ENCODE peak calls at places on chromosomes 7 and 10, in eight cellular contexts. H, I, P, A, B, U, X and C are unnamed samples. For H3K27me3 and H3K36me3, the result is how much of the 10 kb centered on the place peaks cover.

GRCh38 chr10:24374134-24374915 is 165.4 kb downstream of the KIAA1217 start:
- DNase-seq in H (no peak), I (no peak), P (no peak), A (no peak), B (peak), U (no peak), X (no peak), C (peak)

GRCh38 chr7:148940702-148941597 is 56.9 kb upstream of the EZH2 start:
- DNase-seq in H (peak), I (no peak), P (peak), A (peak), B (peak), U (peak), X (peak), C (peak)

GRCh38 chr7:75688200-75689136 is 50.3 kb downstream of the HIP1 start:
- DNase-seq in H (no peak), I (no peak), P (no peak), A (peak), B (no peak), U (no peak), X (no peak), C (no peak)

GRCh38 chr10:22615819-22616499 is 98.4 kb downstream of the PIP4K2A start:
- DNase-seq in H (no peak), I (no peak), P (peak), A (peak), B (no peak), U (peak), X (no peak), C (no peak)

GRCh38 chr10:4470231-4470840 is 355.7 kb upstream of the AKR1E2 start:
- DNase-seq in H (no peak), I (no peak), P (no peak), A (no peak), B (peak), U (no peak), X (peak), C (peak)

GRCh38 chr7:26189000-26189539 is 11.5 kb downstream of the HNRNPA2B1 start:
- DNase-seq in H (no peak), I (no peak), P (no peak), A (no peak), B (no peak), U (no peak), X (no peak), C (no peak)

GRCh38 chr7:23216021-23216420 is 30.6 kb upstream of the GPNMB start:
- DNase-seq in H (no peak), I (no peak), P (no peak), A (peak), B (no peak), U (peak), X (no peak), C (no peak)

GRCh38 chr7:92691578-92691977 is 101.4 kb upstream of the FAM133B start:
- DNase-seq in H (no peak), I (peak), P (no peak), A (no peak), B (peak), U (no peak), X (no peak), C (peak)

GRCh38 chr7:152551304-152552036 is 115.7 kb upstream of the KMT2C start:
- DNase-seq in H (no peak), I (no peak), P (no peak), A (no peak), B (no peak), U (no peak), X (no peak), C (no peak)

GRCh38 chr10:113523071-113523470 is 29.8 kb upstream of the HABP2 start:
- DNase-seq in H (no peak), I (no peak), P (peak), A (no peak), B (no peak), U (no peak), X (no peak), C (no peak)

GRCh38 chr10:78502208-78502943 is 468.7 kb downstream of the RPS24 start:
- DNase-seq in H (no peak), I (no peak), P (no peak), A (no peak), B (peak), U (no peak), X (no peak), C (no peak)

GRCh38 chr10:11515596-11516418 is 95.6 kb downstream of the USP6NL start:
- DNase-seq in H (no peak), I (peak), P (no peak), A (no peak), B (peak), U (no peak), X (no peak), C (peak)

GRCh38 chr7:44318296-44318695 is 7.1 kb downstream of the CAMK2B start:
- DNase-seq in H (no peak), I (no peak), P (no peak), A (peak), B (no peak), U (no peak), X (no peak), C (no peak)

GRCh38 chr10:97687785-97688781 is 1.0 kb upstream of the AVPI1 start:
- DNase-seq in H (no peak), I (no peak), P (no peak), A (no peak), B (peak), U (no peak), X (peak), C (peak)

GRCh38 chr10:121687094-121687850 is 89.0 kb upstream of the FGFR2 start:
- DNase-seq in H (no peak), I (no peak), P (no peak), A (no peak), B (no peak), U (no peak), X (no peak), C (no peak)

GRCh38 chr10:132805599-132805998 is 19.7 kb upstream of the NKX6-2 start:
- DNase-seq in H (no peak), I (no peak), P (no peak), A (no peak), B (no peak), U (peak), X (no peak), C (no peak)

GRCh38 chr7:131235489-131236317 is 92.0 kb upstream of the MKLN1 start:
- DNase-seq in H (no peak), I (no peak), P (peak), A (no peak), B (peak), U (peak), X (peak), C (peak)

GRCh38 chr10:49243139-49243538 is 54.9 kb upstream of the TMEM273 start:
- DNase-seq in H (no peak), I (peak), P (no peak), A (no peak), B (no peak), U (no peak), X (no peak), C (no peak)

GRCh38 chr10:79019441-79019840 is 49.3 kb upstream of the ZMIZ1 start:
- DNase-seq in H (no peak), I (no peak), P (no peak), A (no peak), B (no peak), U (peak), X (no peak), C (no peak)

GRCh38 chr7:1940863-1941262 is 270.8 kb downstream of the ELFN1 start:
- DNase-seq in H (no peak), I (no peak), P (no peak), A (no peak), B (no peak), U (peak), X (no peak), C (no peak)

GRCh38 chr7:130909881-130910672 is 176.1 kb upstream of the KLF14 start:
- DNase-seq in H (no peak), I (no peak), P (no peak), A (no peak), B (peak), U (no peak), X (no peak), C (peak)

GRCh38 chr10:95906675-95907453 is 911 bp upstream of the CC2D2B start:
- DNase-seq in H (peak), I (peak), P (no peak), A (no peak), B (peak), U (peak), X (peak), C (peak)

GRCh38 chr10:122077311-122077875 is 88.4 kb downstream of the TACC2 start:
- DNase-seq in H (no peak), I (no peak), P (no peak), A (no peak), B (no peak), U (no peak), X (no peak), C (no peak)

GRCh38 chr7:148650232-148650858 is 48.4 kb upstream of the CUL1 start:
- DNase-seq in H (no peak), I (no peak), P (no peak), A (no peak), B (peak), U (no peak), X (peak), C (peak)

GRCh38 chr7:29565982-29566746 is 2.5 kb downstream of the PRR15 start:
- DNase-seq in H (no peak), I (no peak), P (no peak), A (peak), B (no peak), U (peak), X (no peak), C (no peak)

GRCh38 chr10:119687192-119688032 is 36.2 kb downstream of the BAG3 start:
- DNase-seq in H (peak), I (peak), P (no peak), A (no peak), B (no peak), U (no peak), X (no peak), C (no peak)

GRCh38 chr10:4144802-4145201 is 359.8 kb upstream of the KLF6 start:
- DNase-seq in H (no peak), I (no peak), P (no peak), A (no peak), B (peak), U (no peak), X (no peak), C (peak)

GRCh38 chr10:114519306-114519669 is 115.0 kb upstream of the AFAP1L2 start:
- DNase-seq in H (no peak), I (no peak), P (no peak), A (peak), B (no peak), U (no peak), X (no peak), C (peak)

GRCh38 chr10:123134915-123135414 is 805 bp upstream of the HMX3 start:
- DNase-seq in H (no peak), I (no peak), P (peak), A (no peak), B (no peak), U (no peak), X (no peak), C (no peak)

GRCh38 chr7:125061-125471 is 67.3 kb upstream of the FAM20C start:
- DNase-seq in H (no peak), I (no peak), P (no peak), A (no peak), B (no peak), U (no peak), X (no peak), C (no peak)

GRCh38 chr7:17062433-17063383 is 180.9 kb upstream of the AGR3 start:
- DNase-seq in H (no peak), I (no peak), P (no peak), A (no peak), B (peak), U (no peak), X (no peak), C (peak)

GRCh38 chr10:111801841-111802240 is 381.7 kb downstream of the GPAM start:
- DNase-seq in H (no peak), I (peak), P (no peak), A (no peak), B (no peak), U (no peak), X (no peak), C (no peak)

GRCh38 chr10:78578929-78579328 is 489.8 kb upstream of the ZMIZ1 start:
- DNase-seq in H (no peak), I (no peak), P (no peak), A (peak), B (peak), U (no peak), X (no peak), C (peak)

GRCh38 chr7:121084748-121085336 is 96.3 kb downstream of the CPED1 start:
- DNase-seq in H (no peak), I (no peak), P (peak), A (no peak), B (peak), U (no peak), X (peak), C (peak)

GRCh38 chr10:31036209-31036608 is 4.5 kb upstream of the ZNF438 start:
- DNase-seq in H (no peak), I (peak), P (no peak), A (no peak), B (peak), U (no peak), X (no peak), C (no peak)

GRCh38 chr7:141045842-141046630 is 27.8 kb upstream of the TMEM178B start:
- DNase-seq in H (no peak), I (no peak), P (no peak), A (no peak), B (peak), U (no peak), X (no peak), C (no peak)

GRCh38 chr10:70324341-70324861 is 40.6 kb upstream of the NPFFR1 start:
- DNase-seq in H (peak), I (no peak), P (no peak), A (no peak), B (no peak), U (no peak), X (no peak), C (no peak)
- H3K4me3 ChIP-seq in H (no peak), I (no peak), P (no peak), A (no peak), B (no peak), U (no peak), X (no peak), C (no peak)

DNA sequence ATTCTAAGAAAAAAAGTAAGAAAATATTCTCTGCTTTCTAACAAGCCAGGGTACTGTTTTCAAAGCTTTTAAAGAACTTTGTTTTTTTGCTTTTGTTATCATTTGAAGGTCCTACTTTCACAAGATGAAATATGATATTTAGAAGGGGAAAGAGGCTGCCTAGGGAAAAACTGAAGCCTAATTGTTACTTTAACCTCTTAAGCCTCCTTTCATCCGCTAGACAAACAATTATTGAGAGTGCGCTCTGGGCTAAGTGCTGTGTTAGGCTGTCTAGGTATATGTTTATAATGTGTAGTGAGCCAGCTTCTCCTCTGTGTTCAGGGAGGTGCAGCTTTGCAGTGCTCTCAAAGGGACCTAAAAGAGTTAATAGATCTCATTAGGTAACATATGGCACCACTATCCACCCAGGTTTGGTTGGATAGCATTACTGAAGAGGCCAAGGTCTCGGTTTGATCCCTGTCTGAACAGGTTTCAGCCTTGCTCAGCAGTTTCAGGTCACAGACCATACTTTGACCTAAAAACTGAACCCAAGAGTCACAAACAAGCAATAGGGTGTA is 17.9 kb downstream of the PDK4 start:
- DNase-seq in H (no peak), I (no peak), P (no peak), A (no peak), B (no peak), U (no peak), X (no peak), C (peak)
- H3K27me3 ChIP-seq in H (under half), I (under half), P (under half), A (under half), B (under half), U (under half), X (under half), C (under half)

GRCh38 chr7:158741294-158741666 is 36.7 kb upstream of the NCAPG2 start:
- DNase-seq in H (no peak), I (no peak), P (peak), A (no peak), B (no peak), U (no peak), X (no peak), C (no peak)
- H3K36me3 ChIP-seq in H (under half), I (half or more), P (half or more), A (half or more), B (under half), U (under half), X (under half), C (under half)

DNA sequence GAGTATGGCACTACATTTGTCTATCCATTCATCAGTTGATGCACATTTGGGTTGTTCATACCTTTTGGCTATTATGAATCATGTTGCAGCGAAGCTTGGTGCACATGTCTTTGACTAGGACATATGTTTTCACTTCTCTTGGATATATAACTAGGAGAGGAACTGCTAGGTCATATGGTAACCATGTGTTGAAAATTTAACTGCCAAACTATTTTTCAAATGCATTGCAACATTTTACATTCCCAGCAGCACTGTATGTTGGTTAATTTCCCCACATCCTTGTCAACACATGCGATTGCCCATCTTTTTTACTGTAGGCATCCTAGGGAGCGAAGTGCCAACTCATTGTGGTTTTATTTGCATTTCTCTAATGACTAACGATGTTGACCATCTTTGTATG is 183.4 kb downstream of the PRKCQ start:
- DNase-seq in H (no peak), I (no peak), P (no peak), A (no peak), B (peak), U (no peak), X (peak), C (peak)
- H3K4me3 ChIP-seq in H (no peak), I (no peak), P (no peak), A (no peak), B (no peak), U (no peak), X (no peak), C (no peak)

GRCh38 chr7:70674268-70675025 is 457.5 kb upstream of the GALNT17 start:
- DNase-seq in H (no peak), I (no peak), P (no peak), A (no peak), B (no peak), U (no peak), X (no peak), C (no peak)
- H3K27me3 ChIP-seq in H (under half), I (under half), P (under half), A (under half), B (under half), U (under half), X (under half), C (under half)

GRCh38 chr7:135211179-135211945 is at the start of gene WDR91:
- DNase-seq in H (peak), I (peak), P (peak), A (peak), B (peak), U (peak), X (peak), C (peak)
- H3K36me3 ChIP-seq in H (under half), I (under half), P (under half), A (under half), B (under half), U (under half), X (under half), C (under half)

GRCh38 chr10:33570495-33570894 is 236.0 kb upstream of the NRP1 start:
- DNase-seq in H (no peak), I (no peak), P (no peak), A (no peak), B (no peak), U (peak), X (no peak), C (no peak)
- H3K4me3 ChIP-seq in H (no peak), I (no peak), P (no peak), A (no peak), B (no peak), U (no peak), X (no peak), C (no peak)